ENCODE peak calls at places on chromosomes 1 and 21, in six cellular contexts. C is T-helper 1 cell; D is activated naive CD4-positive, alpha-beta T cell; A is NCI-H1105; L is DMS153; I is stimulated activated naive CD4-positive, alpha-beta T cell. R is an unnamed sample.

GRCh38 chr21:25370311-25370744 is 237.0 kb downstream of the MRPL39 start:
- DNase-seq in A (no peak), C (no peak), I (no peak), D (no peak), L (no peak), R (no peak)

GRCh38 chr1:44848456-44849181 is 5.6 kb upstream of the PTCH2 start:
- DNase-seq in I (no peak), D (no peak), L (no peak), C (no peak), A (no peak), R (no peak)

GRCh38 chr1:224082146-224082545 is 31.8 kb upstream of the FBXO28 start:
- DNase-seq in C (no peak), D (no peak), L (no peak), I (no peak), A (no peak), R (no peak)

GRCh38 chr1:193707271-193708015 is 521.0 kb upstream of the B3GALT2 start:
- DNase-seq in A (no peak), I (no peak), L (no peak), D (no peak), C (no peak), R (no peak)

GRCh38 chr1:233627376-233627775 is 13.5 kb downstream of the KCNK1 start:
- DNase-seq in D (no peak), L (no peak), C (no peak), A (no peak), I (no peak), R (no peak)

GRCh38 chr21:41671859-41672542 is 94.9 kb downstream of the RIPK4 start:
- DNase-seq in D (no peak), C (no peak), A (no peak), I (no peak), L (no peak), R (no peak)

GRCh38 chr1:81848880-81849500 is 48.3 kb downstream of the ADGRL2 start:
- DNase-seq in I (no peak), L (peak), D (no peak), A (peak), C (no peak), R (no peak)

GRCh38 chr1:148372731-148373130 is 110.4 kb downstream of the PPIAL4G start:
- DNase-seq in C (no peak), D (no peak), A (no peak), L (no peak), I (no peak), R (no peak)

GRCh38 chr1:9234223-9235122 is at the start of gene H6PD:
- DNase-seq in I (peak), C (peak), L (peak), D (peak), A (peak), R (peak)

GRCh38 chr21:27480841-27481261 is 514.0 kb upstream of the ADAMTS5 start:
- DNase-seq in D (no peak), I (no peak), L (no peak), A (no peak), C (no peak), R (no peak)

GRCh38 chr1:20184997-20185833 is 681 bp upstream of the UBXN10 start:
- DNase-seq in A (no peak), I (no peak), C (peak), L (no peak), D (peak), R (no peak)

GRCh38 chr1:169741666-169742394 is 8.0 kb upstream of the SELE start:
- DNase-seq in D (no peak), L (no peak), C (no peak), A (no peak), I (no peak), R (no peak)

GRCh38 chr1:92739669-92740524 is 45.0 kb downstream of the EVI5 start:
- DNase-seq in C (no peak), D (no peak), L (no peak), A (no peak), I (no peak), R (no peak)

GRCh38 chr1:206023682-206024081 is at the start of gene CTSE:
- DNase-seq in D (no peak), A (no peak), L (no peak), C (no peak), I (no peak), R (no peak)

GRCh38 chr1:204348722-204349121 is 11.0 kb downstream of the PLEKHA6 start:
- DNase-seq in I (no peak), D (no peak), L (no peak), C (no peak), A (peak), R (peak)

GRCh38 chr1:111275079-111275478 is 15.6 kb upstream of the CHIA start:
- DNase-seq in C (no peak), I (no peak), D (no peak), A (no peak), L (no peak), R (peak)

GRCh38 chr1:86993269-86993985 is 79.0 kb downstream of the HS2ST1 start:
- DNase-seq in L (no peak), I (no peak), C (no peak), D (no peak), A (no peak), R (no peak)

GRCh38 chr1:16392740-16393139 is 25.7 kb downstream of the SZRD1 start:
- DNase-seq in L (no peak), C (no peak), A (no peak), I (no peak), D (no peak), R (no peak)

GRCh38 chr1:14735861-14736260 is 137.4 kb downstream of the KAZN start:
- DNase-seq in I (no peak), A (peak), D (no peak), C (no peak), L (peak), R (no peak)

R was measured in heart left ventricle.